ENCODE peak calls at places on chromosomes 3 and 15, in four cellular contexts. H is hepatocyte, N is cardiac muscle cell, Y is A549. D is an unnamed sample.

GRCh38 chr3:149576071-149576564 is 81.7 kb downstream of the WWTR1 start:
- DNase-seq in H (peak; percentile 59), N (peak; percentile 98), Y (peak; percentile 62), D (no peak)

GRCh38 chr3:183818706-183819624 is 6.4 kb downstream of the MAP6D1 start:
- DNase-seq in H (no peak), N (no peak), Y (no peak), D (no peak)

GRCh38 chr15:77012868-77013267 is 17.9 kb downstream of the PSTPIP1 start:
- DNase-seq in H (no peak), N (no peak), Y (no peak), D (no peak)

GRCh38 chr15:43977072-43977884 is 150.5 kb downstream of the WDR76 start:
- DNase-seq in H (no peak), N (no peak), Y (no peak), D (no peak)

GRCh38 chr3:23934253-23934652 is 10.8 kb upstream of the NR1D2 start:
- DNase-seq in H (no peak), N (no peak), Y (no peak), D (no peak)

GRCh38 chr3:60036803-60037202 is 987.0 kb upstream of the CFAP20DC start:
- DNase-seq in H (no peak), N (no peak), Y (no peak), D (no peak)

GRCh38 chr3:37125702-37126101 is 48.7 kb downstream of the LRRFIP2 start:
- DNase-seq in H (no peak), N (no peak), Y (no peak), D (no peak)

GRCh38 chr3:26118165-26118564 is 328.3 kb downstream of the OXSM start:
- DNase-seq in H (no peak), N (no peak), Y (no peak), D (no peak)

GRCh38 chr15:66494262-66494661 is 3.3 kb downstream of the SNAPC5 start:
- DNase-seq in H (no peak), N (no peak), Y (no peak), D (no peak)

GRCh38 chr3:36317915-36318314 is 62.4 kb upstream of the STAC start:
- DNase-seq in H (no peak), N (no peak), Y (no peak), D (no peak)

GRCh38 chr3:67349551-67350174 is 304.7 kb downstream of the SUCLG2 start:
- DNase-seq in H (no peak), N (no peak), Y (no peak), D (no peak)

GRCh38 chr3:124993462-124993861 is 58.9 kb upstream of the MUC13 start:
- DNase-seq in H (no peak), N (peak; percentile 58), Y (no peak), D (no peak)

GRCh38 chr3:39065197-39065596 is 13.4 kb downstream of the WDR48 start:
- DNase-seq in H (peak; percentile 34), N (peak; percentile 45), Y (peak; percentile 35), D (no peak)

GRCh38 chr3:72329354-72329753 is 518.9 kb downstream of the SHQ1 start:
- DNase-seq in H (peak; percentile 44), N (no peak), Y (no peak), D (no peak)

GRCh38 chr3:49199244-49199899 is 28.0 kb downstream of the KLHDC8B start:
- DNase-seq in H (no peak), N (peak; percentile 94), Y (no peak), D (no peak)

GRCh38 chr3:128073185-128073725 is 21.0 kb downstream of the SEC61A1 start:
- DNase-seq in H (no peak), N (no peak), Y (no peak), D (no peak)

GRCh38 chr3:154684021-154684420 is 254.0 kb upstream of the GPR149 start:
- DNase-seq in H (no peak), N (no peak), Y (no peak), D (no peak)

GRCh38 chr3:146783446-146783845 is 178.3 kb upstream of the PLSCR5 start:
- DNase-seq in H (no peak), N (no peak), Y (no peak), D (no peak)

GRCh38 chr15:96851613-96852012 is 521.1 kb downstream of the NR2F2 start:
- DNase-seq in H (no peak), N (peak; percentile 33), Y (no peak), D (no peak)

GRCh38 chr3:152021951-152022461 is 148.6 kb downstream of the SUCNR1 start:
- DNase-seq in H (no peak), N (peak; percentile 53), Y (peak; percentile 18), D (no peak)

GRCh38 chr15:43096411-43096810 is 9.4 kb downstream of the UBR1 start:
- DNase-seq in H (no peak), N (no peak), Y (no peak), D (no peak)

GRCh38 chr3:155745795-155746550 is 1.1 kb upstream of the PLCH1 start:
- DNase-seq in H (peak; percentile 35), N (peak; percentile 10), Y (peak; percentile 68), D (no peak)

GRCh38 chr3:144774897-144775296 is 803.3 kb downstream of the DIPK2A start:
- DNase-seq in H (no peak), N (no peak), Y (no peak), D (no peak)

GRCh38 chr3:170046269-170047132 is 8.7 kb downstream of the GPR160 start:
- DNase-seq in H (no peak), N (no peak), Y (no peak), D (no peak)

GRCh38 chr3:69764861-69765260 is 25.6 kb downstream of the MITF start:
- DNase-seq in H (no peak), N (peak; percentile 25), Y (no peak), D (no peak)

GRCh38 chr3:35919160-35919559 is 279.8 kb downstream of the ARPP21 start:
- DNase-seq in H (no peak), N (no peak), Y (no peak), D (no peak)

GRCh38 chr15:94061041-94061440 is 170.3 kb upstream of the MCTP2 start:
- DNase-seq in H (no peak), N (no peak), Y (no peak), D (no peak)

GRCh38 chr3:99242271-99242670 is 340.8 kb upstream of the DCBLD2 start:
- DNase-seq in H (no peak), N (no peak), Y (no peak), D (no peak)

GRCh38 chr3:185534511-185534910 is 17.9 kb downstream of the LIPH start:
- DNase-seq in H (no peak), N (peak; percentile 61), Y (no peak), D (no peak)

GRCh38 chr15:38885001-38885400 is 320.4 kb upstream of the RASGRP1 start:
- DNase-seq in H (no peak), N (peak; percentile 91), Y (no peak), D (no peak)

GRCh38 chr15:68315495-68316007 is 38.0 kb downstream of the FEM1B start:
- DNase-seq in H (no peak), N (peak; percentile 19), Y (no peak), D (no peak)

GRCh38 chr15:88649286-88649733 is 10.5 kb downstream of the ISG20 start:
- DNase-seq in H (no peak), N (peak; percentile 93), Y (no peak), D (peak; percentile 75)

GRCh38 chr15:76345880-76346665 is 9.5 kb downstream of the ISL2 start:
- DNase-seq in H (peak; percentile 48), N (no peak), Y (no peak), D (no peak)

GRCh38 chr15:101496198-101496986 is 6.9 kb upstream of the PCSK6 start:
- DNase-seq in H (no peak), N (no peak), Y (no peak), D (no peak)

GRCh38 chr3:41974223-41974622 is 12.3 kb upstream of the ULK4 start:
- DNase-seq in H (no peak), N (peak; percentile 16), Y (no peak), D (no peak)

GRCh38 chr3:197021231-197021630 is 8.4 kb downstream of the MELTF start:
- DNase-seq in H (no peak), N (no peak), Y (no peak), D (peak; percentile 90)

GRCh38 chr3:102737353-102737752 is 302.5 kb downstream of the ZPLD1 start:
- DNase-seq in H (no peak), N (no peak), Y (no peak), D (no peak)

GRCh38 chr3:102736288-102736960 is 301.6 kb downstream of the ZPLD1 start:
- DNase-seq in H (no peak), N (no peak), Y (no peak), D (no peak)

GRCh38 chr3:102741694-102742093 is 306.9 kb downstream of the ZPLD1 start:
- DNase-seq in H (no peak), N (no peak), Y (no peak), D (no peak)

GRCh38 chr3:102736961-102737304 is 302.1 kb downstream of the ZPLD1 start:
- DNase-seq in H (no peak), N (no peak), Y (no peak), D (no peak)

DNA sequence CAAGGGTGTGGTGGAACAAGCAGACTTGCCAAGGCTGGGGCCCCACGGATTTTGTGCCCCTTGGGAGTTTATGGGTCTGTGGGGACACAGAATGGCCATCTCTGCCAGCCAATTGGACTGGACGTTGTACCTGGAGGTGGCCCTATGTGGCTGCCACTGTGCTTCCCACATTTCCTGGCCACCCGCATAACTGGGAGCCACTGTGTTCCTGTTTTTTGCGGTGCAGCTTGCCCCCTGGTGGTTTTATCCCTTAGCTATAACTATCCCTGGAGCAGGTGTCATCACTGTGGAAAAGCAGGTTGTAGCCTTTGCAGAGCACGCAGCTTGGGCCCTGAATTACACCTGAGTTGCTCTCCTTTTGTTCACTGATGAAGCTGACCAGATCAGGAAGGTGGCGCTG is 306.3 kb downstream of the ZPLD1 start:
- DNase-seq in H (no peak), N (no peak), Y (no peak), D (no peak)
- TF ChIP-seq CTCF in H (peak; percentile 10), N (no peak), Y (no peak), D (no peak)

GRCh38 chr3:190731596-190731995 is 130.9 kb downstream of the GMNC start:
- DNase-seq in H (no peak), N (no peak), Y (no peak), D (no peak)
- TF ChIP-seq CTCF in H (no peak), N (no peak), Y (no peak), D (no peak)

GRCh38 chr15:80585544-80586018 is 109.5 kb upstream of the ABHD17C start:
- DNase-seq in H (no peak), N (no peak), Y (no peak), D (no peak)
- TF ChIP-seq CTCF in H (no peak), N (no peak), Y (no peak), D (no peak)

GRCh38 chr3:14549256-14549931 is 9.3 kb upstream of the GRIP2 start:
- DNase-seq in H (no peak), N (no peak), Y (peak; percentile 63), D (peak; percentile 28)
- TF ChIP-seq CTCF in H (peak; percentile 10), N (peak; percentile 35), Y (peak; percentile 31), D (peak; percentile 64)